ENCODE peak calls at places on chromosomes 1 and 21, in four cellular contexts. X, I, Q and C are unnamed samples.

GRCh38 chr1:58108783-58109182 is 437.7 kb downstream of the OMA1 start:
- DNase-seq in X (no peak), I (no peak), Q (no peak), C (no peak)

GRCh38 chr1:180923024-180923841 is 10.5 kb downstream of the KIAA1614 start:
- DNase-seq in X (peak; percentile 56), I (no peak), Q (peak; percentile 44), C (no peak)

GRCh38 chr1:59707216-59707615 is 107.5 kb upstream of the HOOK1 start:
- DNase-seq in X (peak; percentile 95), I (no peak), Q (peak; percentile 81), C (peak; percentile 84)

GRCh38 chr21:33412832-33413519 is 9.8 kb downstream of the IFNGR2 start:
- DNase-seq in X (no peak), I (no peak), Q (no peak), C (no peak)

GRCh38 chr1:111976842-111977241 is 12.6 kb downstream of the KCND3 start:
- DNase-seq in X (no peak), I (no peak), Q (no peak), C (no peak)

GRCh38 chr1:168709407-168709891 is 19.6 kb downstream of the DPT start:
- DNase-seq in X (peak; percentile 85), I (no peak), Q (peak; percentile 50), C (peak; percentile 24)

GRCh38 chr1:31396633-31397351 is 16.2 kb upstream of the SERINC2 start:
- DNase-seq in X (peak; percentile 98), I (no peak), Q (peak; percentile 83), C (peak; percentile 83)

GRCh38 chr1:160124709-160125478 is 9.3 kb downstream of the ATP1A2 start:
- DNase-seq in X (peak; percentile 98), I (no peak), Q (peak; percentile 91), C (no peak)